ENCODE peak calls at places on chromosome 11, in five cellular contexts. One of them, this sample, is unnamed.

GRCh38 chr11:10066441-10066840 is 227.6 kb downstream of the SBF2 start:
- DNase-seq in ecto neural progenitor cell: no peak
- DNase-seq in NCI-H2081 treated with DMSO at 0.1 percent for 48 hours: no peak
- DNase-seq in HCT116: no peak
- DNase-seq in myocyte: no peak
- DNase-seq in this sample: no peak

GRCh38 chr11:850777-851762 is 8.4 kb downstream of the TSPAN4 start:
- DNase-seq in ecto neural progenitor cell: peak
- DNase-seq in NCI-H2081 treated with DMSO at 0.1 percent for 48 hours: no peak
- DNase-seq in HCT116: no peak
- DNase-seq in myocyte: no peak
- DNase-seq in this sample: no peak

GRCh38 chr11:129191649-129192048 is 476 bp downstream of the ARHGAP32 start:
- DNase-seq in ecto neural progenitor cell: no peak
- DNase-seq in NCI-H2081 treated with DMSO at 0.1 percent for 48 hours: no peak
- DNase-seq in HCT116: no peak
- DNase-seq in myocyte: no peak
- DNase-seq in this sample: no peak

GRCh38 chr11:92216789-92217188 is 7.8 kb upstream of the FAT3 start:
- DNase-seq in ecto neural progenitor cell: no peak
- DNase-seq in NCI-H2081 treated with DMSO at 0.1 percent for 48 hours: no peak
- DNase-seq in HCT116: no peak
- DNase-seq in myocyte: no peak
- DNase-seq in this sample: no peak

GRCh38 chr11:47236482-47236881 is 12.1 kb downstream of the ACP2 start:
- DNase-seq in ecto neural progenitor cell: no peak
- DNase-seq in NCI-H2081 treated with DMSO at 0.1 percent for 48 hours: no peak
- DNase-seq in HCT116: no peak
- DNase-seq in myocyte: no peak
- DNase-seq in this sample: no peak

GRCh38 chr11:66467756-66468155 is 1.1 kb downstream of the PELI3 start:
- DNase-seq in ecto neural progenitor cell: peak
- DNase-seq in NCI-H2081 treated with DMSO at 0.1 percent for 48 hours: no peak
- DNase-seq in HCT116: no peak
- DNase-seq in myocyte: no peak
- DNase-seq in this sample: peak

GRCh38 chr11:133619973-133620372 is 87.7 kb upstream of the OPCML start:
- DNase-seq in ecto neural progenitor cell: no peak
- DNase-seq in NCI-H2081 treated with DMSO at 0.1 percent for 48 hours: peak
- DNase-seq in HCT116: no peak
- DNase-seq in myocyte: no peak
- DNase-seq in this sample: peak

GRCh38 chr11:104279587-104279986 is 115.6 kb upstream of the PDGFD start:
- DNase-seq in ecto neural progenitor cell: no peak
- DNase-seq in NCI-H2081 treated with DMSO at 0.1 percent for 48 hours: no peak
- DNase-seq in HCT116: no peak
- DNase-seq in myocyte: no peak
- DNase-seq in this sample: no peak

GRCh38 chr11:102453286-102453797 is 777 bp upstream of the TMEM123 start:
- DNase-seq in ecto neural progenitor cell: peak
- DNase-seq in NCI-H2081 treated with DMSO at 0.1 percent for 48 hours: no peak
- DNase-seq in HCT116: no peak
- DNase-seq in myocyte: no peak
- DNase-seq in this sample: no peak

GRCh38 chr11:133064152-133064877 is 468.0 kb downstream of the OPCML start:
- DNase-seq in ecto neural progenitor cell: peak
- DNase-seq in NCI-H2081 treated with DMSO at 0.1 percent for 48 hours: peak
- DNase-seq in HCT116: no peak
- DNase-seq in myocyte: peak
- DNase-seq in this sample: peak

GRCh38 chr11:88420165-88420781 is 82.7 kb upstream of the CTSC start:
- DNase-seq in ecto neural progenitor cell: no peak
- DNase-seq in NCI-H2081 treated with DMSO at 0.1 percent for 48 hours: no peak
- DNase-seq in HCT116: no peak
- DNase-seq in myocyte: peak
- DNase-seq in this sample: no peak

GRCh38 chr11:2735053-2735589 is 35.3 kb upstream of the KCNQ1OT1 start:
- DNase-seq in ecto neural progenitor cell: no peak
- DNase-seq in NCI-H2081 treated with DMSO at 0.1 percent for 48 hours: no peak
- DNase-seq in HCT116: no peak
- DNase-seq in myocyte: no peak
- DNase-seq in this sample: no peak

GRCh38 chr11:128859563-128860441 is 7.3 kb downstream of the KCNJ1 start:
- DNase-seq in ecto neural progenitor cell: peak
- DNase-seq in NCI-H2081 treated with DMSO at 0.1 percent for 48 hours: no peak
- DNase-seq in HCT116: peak
- DNase-seq in myocyte: no peak
- DNase-seq in this sample: peak

GRCh38 chr11:133928628-133929059 is 28.1 kb downstream of the IGSF9B start:
- DNase-seq in ecto neural progenitor cell: no peak
- DNase-seq in NCI-H2081 treated with DMSO at 0.1 percent for 48 hours: no peak
- DNase-seq in HCT116: no peak
- DNase-seq in myocyte: no peak
- DNase-seq in this sample: no peak

GRCh38 chr11:18608373-18608772 is 8.8 kb downstream of the MISFA start:
- DNase-seq in ecto neural progenitor cell: no peak
- DNase-seq in NCI-H2081 treated with DMSO at 0.1 percent for 48 hours: no peak
- DNase-seq in HCT116: no peak
- DNase-seq in myocyte: no peak
- DNase-seq in this sample: no peak

GRCh38 chr11:110376711-110377324 is 52.9 kb upstream of the FDX1 start:
- DNase-seq in ecto neural progenitor cell: peak
- DNase-seq in NCI-H2081 treated with DMSO at 0.1 percent for 48 hours: peak
- DNase-seq in HCT116: peak
- DNase-seq in myocyte: peak
- DNase-seq in this sample: peak

GRCh38 chr11:36376888-36377758 is 81.0 kb downstream of the PRR5L start:
- DNase-seq in ecto neural progenitor cell: peak
- DNase-seq in NCI-H2081 treated with DMSO at 0.1 percent for 48 hours: no peak
- DNase-seq in HCT116: no peak
- DNase-seq in myocyte: peak
- DNase-seq in this sample: peak